ENCODE peak calls at places on chromosomes 6 and 20, in five cellular contexts. N, B, K, Y and M are unnamed samples.

GRCh38 chr6:149032599-149033405 is 284.7 kb upstream of the TAB2 start:
- DNase-seq in N (no peak), B (peak), K (peak), Y (no peak), M (peak)

GRCh38 chr6:70310063-70310694 is 7.3 kb upstream of the COL9A1 start:
- DNase-seq in N (peak), B (peak), K (peak), Y (peak), M (no peak)

GRCh38 chr6:28254340-28254618 is 2.2 kb upstream of the ZKSCAN4 start:
- DNase-seq in N (no peak), B (no peak), K (no peak), Y (no peak), M (peak)

GRCh38 chr20:33914871-33915270 is 78.8 kb upstream of the RALY start:
- DNase-seq in N (no peak), B (peak), K (peak), Y (no peak), M (peak)

GRCh38 chr6:35522660-35523658 is 10.3 kb upstream of the TULP1 start:
- DNase-seq in N (peak), B (peak), K (peak), Y (peak), M (peak)

GRCh38 chr6:52553158-52553557 is 23.7 kb downstream of the TRAM2 start:
- DNase-seq in N (no peak), B (no peak), K (no peak), Y (no peak), M (no peak)

GRCh38 chr6:16168858-16169257 is 40.0 kb downstream of the MYLIP start:
- DNase-seq in N (peak), B (peak), K (peak), Y (no peak), M (peak)

GRCh38 chr6:41559655-41560439 is 13.7 kb downstream of the FOXP4 start:
- DNase-seq in N (no peak), B (no peak), K (no peak), Y (no peak), M (no peak)

GRCh38 chr20:48586728-48587127 is 241.1 kb downstream of the PREX1 start:
- DNase-seq in N (no peak), B (no peak), K (no peak), Y (no peak), M (no peak)

GRCh38 chr20:33689973-33690372 is 3.8 kb upstream of the E2F1 start:
- DNase-seq in N (no peak), B (no peak), K (peak), Y (no peak), M (peak)

GRCh38 chr6:16333580-16333979 is 95.2 kb downstream of the GMPR start:
- DNase-seq in N (no peak), B (peak), K (peak), Y (no peak), M (no peak)

GRCh38 chr20:9482180-9482579 is 32.2 kb upstream of the LAMP5 start:
- DNase-seq in N (no peak), B (no peak), K (no peak), Y (no peak), M (no peak)

GRCh38 chr6:13522639-13523038 is 35.2 kb upstream of the GFOD1 start:
- DNase-seq in N (no peak), B (peak), K (peak), Y (no peak), M (no peak)

DNA sequence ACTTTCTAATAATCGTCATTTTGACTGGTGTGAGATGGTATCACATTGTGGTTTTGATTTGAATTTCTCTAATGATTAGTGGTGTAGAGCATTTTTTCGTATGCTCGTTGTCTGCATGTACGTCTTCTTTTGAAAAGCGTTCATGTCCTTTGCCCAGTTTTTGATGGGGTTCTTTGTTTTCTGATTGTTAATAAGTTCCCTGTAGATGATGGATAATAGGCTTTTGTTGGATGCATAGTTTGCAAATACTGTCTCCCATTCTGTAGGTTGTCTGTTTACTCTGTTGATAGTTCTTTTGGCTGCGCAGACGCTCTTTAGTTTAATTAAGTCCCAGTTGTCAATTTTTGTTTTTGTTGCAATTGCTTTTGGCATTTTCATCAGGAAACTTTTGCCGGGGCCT is 32.3 kb upstream of the XRN2 start:
- DNase-seq in N (no peak), B (no peak), K (no peak), Y (no peak), M (no peak)
- TF ChIP-seq CTCF in N (no peak), B (no peak), K (no peak), Y (no peak), M (no peak)

GRCh38 chr20:11553603-11554002 is 364.1 kb upstream of the BTBD3 start:
- DNase-seq in N (no peak), B (peak), K (peak), Y (no peak), M (no peak)
- TF ChIP-seq CTCF in N (no peak), B (peak), K (peak), Y (no peak), M (no peak)

DNA sequence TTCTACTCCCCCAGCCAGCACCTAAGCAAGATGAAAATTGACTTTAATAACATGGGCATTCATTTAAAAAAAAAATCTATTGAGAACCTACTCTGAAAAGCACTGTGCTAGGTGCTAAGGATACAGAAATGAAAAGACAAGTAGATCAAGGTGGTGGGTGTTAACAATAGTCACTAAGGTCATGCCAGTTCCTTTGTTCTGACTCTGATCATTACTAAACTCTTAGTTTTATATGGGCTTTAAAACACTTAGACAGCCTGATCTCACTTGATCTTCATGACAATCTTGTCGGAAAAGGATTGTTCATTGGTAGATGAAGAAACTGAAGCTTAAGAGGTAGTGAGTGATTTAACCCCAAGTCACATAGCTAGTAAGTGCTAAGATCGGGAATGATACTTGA is 285.7 kb upstream of the PRDM1 start:
- DNase-seq in N (no peak), B (no peak), K (no peak), Y (no peak), M (no peak)
- TF ChIP-seq CTCF in N (no peak), B (no peak), K (no peak), Y (no peak), M (no peak)

GRCh38 chr20:6142348-6142993 is 19.6 kb upstream of the FERMT1 start:
- DNase-seq in N (peak), B (peak), K (peak), Y (peak), M (peak)

DNA sequence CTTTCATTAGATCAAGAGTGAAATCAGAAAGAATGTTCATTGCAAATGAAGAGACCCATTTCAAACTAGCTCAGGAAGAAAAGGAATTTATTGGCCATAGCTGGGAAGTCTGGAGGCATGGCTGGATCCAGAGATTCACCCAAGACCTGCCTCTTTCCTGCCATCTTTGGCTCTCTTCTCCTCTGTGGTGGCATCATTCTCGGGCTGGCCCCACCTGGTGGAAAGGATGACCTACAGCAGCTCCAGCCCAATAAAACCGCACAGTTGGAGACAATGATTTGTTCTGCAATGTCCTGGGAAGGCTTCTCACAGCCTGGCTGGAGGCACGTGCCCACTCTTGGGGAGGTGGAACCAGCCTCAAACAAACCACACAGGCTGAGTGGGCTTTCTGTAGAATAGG is 18.1 kb upstream of the FERMT1 start:
- DNase-seq in N (peak), B (no peak), K (no peak), Y (no peak), M (peak)
- TF ChIP-seq CTCF in N (peak), B (no peak), K (peak), Y (no peak), M (no peak)

GRCh38 chr20:14142964-14143627 is 147.8 kb downstream of the MACROD2 start:
- DNase-seq in N (no peak), B (peak), K (peak), Y (no peak), M (no peak)

GRCh38 chr20:14148042-14148441 is 152.7 kb downstream of the MACROD2 start:
- DNase-seq in N (no peak), B (no peak), K (peak), Y (no peak), M (no peak)

GRCh38 chr20:14142171-14142570 is 146.9 kb downstream of the MACROD2 start:
- DNase-seq in N (peak), B (peak), K (peak), Y (peak), M (peak)
- TF ChIP-seq CTCF in N (peak), B (peak), K (peak), Y (no peak), M (no peak)

DNA sequence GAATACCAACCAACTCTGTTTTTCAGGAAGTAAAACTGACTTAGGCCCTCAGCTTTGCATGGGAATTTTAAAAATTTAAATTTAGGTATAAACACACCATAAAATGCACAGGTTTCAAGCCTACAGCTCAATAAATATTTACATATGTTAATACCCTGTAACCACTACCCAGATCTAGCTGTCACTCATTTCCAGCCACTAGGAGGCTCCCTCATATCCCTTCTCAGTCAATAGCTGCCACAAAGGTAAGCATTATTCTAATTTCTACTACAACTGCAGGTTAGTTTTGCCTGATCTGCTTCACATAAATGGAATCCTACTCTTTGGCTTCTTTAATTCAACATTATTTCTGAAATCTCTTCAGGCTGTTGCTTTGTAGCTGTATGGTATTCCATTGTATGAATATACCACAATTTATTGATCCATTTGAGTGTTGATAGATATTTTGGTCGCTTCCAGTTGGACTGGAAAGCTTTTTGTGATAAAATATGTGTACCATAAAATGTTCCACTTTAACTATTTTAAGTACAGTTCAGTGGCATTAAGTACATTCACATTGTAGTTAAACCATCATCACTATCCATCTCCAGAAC is 32.5 kb upstream of the MEI4 start:
- DNase-seq in N (peak), B (no peak), K (peak), Y (no peak), M (peak)
- TF ChIP-seq CTCF in N (peak), B (no peak), K (peak), Y (no peak), M (peak)

GRCh38 chr6:113733386-113733785 is 123.8 kb upstream of the MARCKS start:
- DNase-seq in N (no peak), B (peak), K (no peak), Y (no peak), M (no peak)

GRCh38 chr6:113734886-113735481 is 122.2 kb upstream of the MARCKS start:
- DNase-seq in N (no peak), B (peak), K (peak), Y (no peak), M (no peak)

GRCh38 chr6:113731528-113731927 is 125.6 kb upstream of the MARCKS start:
- DNase-seq in N (no peak), B (no peak), K (no peak), Y (no peak), M (no peak)

GRCh38 chr6:113735487-113735886 is 121.7 kb upstream of the MARCKS start:
- DNase-seq in N (no peak), B (no peak), K (no peak), Y (no peak), M (no peak)

GRCh38 chr6:113732384-113732966 is 124.7 kb upstream of the MARCKS start:
- DNase-seq in N (peak), B (peak), K (peak), Y (no peak), M (no peak)
- TF ChIP-seq CTCF in N (peak), B (no peak), K (no peak), Y (no peak), M (no peak)